ENCODE peak calls at places on chromosome 18, in six cellular contexts. One of them, this sample, is unnamed.
A peak's percentile ranks its signal among the peaks of the same experiment; 100 is the strongest.

GRCh38 chr18:6561893-6562292 is 147.2 kb upstream of the L3MBTL4 start:
- DNase-seq in activated CD8-positive, alpha-beta T cell treated with anti-CD3 and anti-CD28 coated beads for 36 hours: no peak
- DNase-seq in NCI-H774: no peak
- DNase-seq in psoas muscle: no peak
- DNase-seq in NCI-H510A treated with DMSO at 0.1 percent for 48 hours: peak; percentile 64
- DNase-seq in HEK293T: no peak
- DNase-seq in this sample: no peak

GRCh38 chr18:11976882-11977281 is 4.4 kb upstream of the IMPA2 start:
- DNase-seq in activated CD8-positive, alpha-beta T cell treated with anti-CD3 and anti-CD28 coated beads for 36 hours: no peak
- DNase-seq in NCI-H774: no peak
- DNase-seq in psoas muscle: no peak
- DNase-seq in NCI-H510A treated with DMSO at 0.1 percent for 48 hours: no peak
- DNase-seq in HEK293T: no peak
- DNase-seq in this sample: no peak

GRCh38 chr18:35497006-35497333 is 790 bp downstream of the INO80C start:
- DNase-seq in activated CD8-positive, alpha-beta T cell treated with anti-CD3 and anti-CD28 coated beads for 36 hours: peak; percentile 32
- DNase-seq in NCI-H774: peak; percentile 30
- DNase-seq in psoas muscle: no peak
- DNase-seq in NCI-H510A treated with DMSO at 0.1 percent for 48 hours: peak; percentile 96
- DNase-seq in HEK293T: no peak
- DNase-seq in this sample: no peak

GRCh38 chr18:36419913-36420531 is 122.5 kb downstream of the FHOD3 start:
- DNase-seq in activated CD8-positive, alpha-beta T cell treated with anti-CD3 and anti-CD28 coated beads for 36 hours: peak; percentile 48
- DNase-seq in NCI-H774: no peak
- DNase-seq in psoas muscle: no peak
- DNase-seq in NCI-H510A treated with DMSO at 0.1 percent for 48 hours: peak; percentile 81
- DNase-seq in HEK293T: no peak
- DNase-seq in this sample: peak; percentile 1

GRCh38 chr18:55998071-55998522 is 410.1 kb upstream of the TCF4 start:
- DNase-seq in activated CD8-positive, alpha-beta T cell treated with anti-CD3 and anti-CD28 coated beads for 36 hours: no peak
- DNase-seq in NCI-H774: no peak
- DNase-seq in psoas muscle: no peak
- DNase-seq in NCI-H510A treated with DMSO at 0.1 percent for 48 hours: no peak
- DNase-seq in HEK293T: no peak
- DNase-seq in this sample: no peak

GRCh38 chr18:48490641-48491040 is 48.2 kb upstream of the CTIF start:
- DNase-seq in activated CD8-positive, alpha-beta T cell treated with anti-CD3 and anti-CD28 coated beads for 36 hours: no peak
- DNase-seq in NCI-H774: no peak
- DNase-seq in psoas muscle: no peak
- DNase-seq in NCI-H510A treated with DMSO at 0.1 percent for 48 hours: no peak
- DNase-seq in HEK293T: no peak
- DNase-seq in this sample: no peak

GRCh38 chr18:63736856-63737255 is 34.1 kb downstream of the SERPINB11 start:
- DNase-seq in activated CD8-positive, alpha-beta T cell treated with anti-CD3 and anti-CD28 coated beads for 36 hours: no peak
- DNase-seq in NCI-H774: no peak
- DNase-seq in psoas muscle: no peak
- DNase-seq in NCI-H510A treated with DMSO at 0.1 percent for 48 hours: no peak
- DNase-seq in HEK293T: no peak
- DNase-seq in this sample: no peak

GRCh38 chr18:61998957-61999356 is 106.2 kb upstream of the RNF152 start:
- DNase-seq in activated CD8-positive, alpha-beta T cell treated with anti-CD3 and anti-CD28 coated beads for 36 hours: no peak
- DNase-seq in NCI-H774: no peak
- DNase-seq in psoas muscle: no peak
- DNase-seq in NCI-H510A treated with DMSO at 0.1 percent for 48 hours: no peak
- DNase-seq in HEK293T: no peak
- DNase-seq in this sample: no peak

GRCh38 chr18:48833701-48834394 is 116.9 kb downstream of the SMAD7 start:
- DNase-seq in activated CD8-positive, alpha-beta T cell treated with anti-CD3 and anti-CD28 coated beads for 36 hours: peak; percentile 84
- DNase-seq in NCI-H774: no peak
- DNase-seq in psoas muscle: peak; percentile 38
- DNase-seq in NCI-H510A treated with DMSO at 0.1 percent for 48 hours: no peak
- DNase-seq in HEK293T: no peak
- DNase-seq in this sample: peak; percentile 81

GRCh38 chr18:63470751-63471150 is 6.0 kb upstream of the SERPINB5 start:
- DNase-seq in activated CD8-positive, alpha-beta T cell treated with anti-CD3 and anti-CD28 coated beads for 36 hours: no peak
- DNase-seq in NCI-H774: no peak
- DNase-seq in psoas muscle: no peak
- DNase-seq in NCI-H510A treated with DMSO at 0.1 percent for 48 hours: no peak
- DNase-seq in HEK293T: no peak
- DNase-seq in this sample: no peak

GRCh38 chr18:28075501-28075900 is 101.4 kb downstream of the CDH2 start:
- DNase-seq in activated CD8-positive, alpha-beta T cell treated with anti-CD3 and anti-CD28 coated beads for 36 hours: no peak
- DNase-seq in NCI-H774: no peak
- DNase-seq in psoas muscle: no peak
- DNase-seq in NCI-H510A treated with DMSO at 0.1 percent for 48 hours: peak; percentile 21
- DNase-seq in HEK293T: no peak
- DNase-seq in this sample: no peak

GRCh38 chr18:58493516-58494253 is 135.2 kb downstream of the ALPK2 start:
- DNase-seq in activated CD8-positive, alpha-beta T cell treated with anti-CD3 and anti-CD28 coated beads for 36 hours: peak; percentile 82
- DNase-seq in NCI-H774: peak; percentile 61
- DNase-seq in psoas muscle: peak; percentile 80
- DNase-seq in NCI-H510A treated with DMSO at 0.1 percent for 48 hours: peak; percentile 88
- DNase-seq in HEK293T: peak; percentile 66
- DNase-seq in this sample: peak; percentile 33

GRCh38 chr18:43049021-43049420 is 66.5 kb downstream of the RIT2 start:
- DNase-seq in activated CD8-positive, alpha-beta T cell treated with anti-CD3 and anti-CD28 coated beads for 36 hours: no peak
- DNase-seq in NCI-H774: no peak
- DNase-seq in psoas muscle: no peak
- DNase-seq in NCI-H510A treated with DMSO at 0.1 percent for 48 hours: no peak
- DNase-seq in HEK293T: no peak
- DNase-seq in this sample: no peak

GRCh38 chr18:8153887-8154583 is 455.2 kb upstream of the RAB12 start:
- DNase-seq in activated CD8-positive, alpha-beta T cell treated with anti-CD3 and anti-CD28 coated beads for 36 hours: no peak
- DNase-seq in NCI-H774: no peak
- DNase-seq in psoas muscle: no peak
- DNase-seq in NCI-H510A treated with DMSO at 0.1 percent for 48 hours: no peak
- DNase-seq in HEK293T: no peak
- DNase-seq in this sample: no peak

GRCh38 chr18:58599106-58599505 is 29.8 kb downstream of the ALPK2 start:
- DNase-seq in activated CD8-positive, alpha-beta T cell treated with anti-CD3 and anti-CD28 coated beads for 36 hours: no peak
- DNase-seq in NCI-H774: no peak
- DNase-seq in psoas muscle: no peak
- DNase-seq in NCI-H510A treated with DMSO at 0.1 percent for 48 hours: no peak
- DNase-seq in HEK293T: no peak
- DNase-seq in this sample: no peak

GRCh38 chr18:8703781-8704301 is 1.5 kb upstream of the MTCL1 start:
- DNase-seq in activated CD8-positive, alpha-beta T cell treated with anti-CD3 and anti-CD28 coated beads for 36 hours: no peak
- DNase-seq in NCI-H774: no peak
- DNase-seq in psoas muscle: no peak
- DNase-seq in NCI-H510A treated with DMSO at 0.1 percent for 48 hours: no peak
- DNase-seq in HEK293T: no peak
- DNase-seq in this sample: no peak

GRCh38 chr18:56278643-56279042 is 359.7 kb downstream of the TXNL1 start:
- DNase-seq in activated CD8-positive, alpha-beta T cell treated with anti-CD3 and anti-CD28 coated beads for 36 hours: no peak
- DNase-seq in NCI-H774: no peak
- DNase-seq in psoas muscle: no peak
- DNase-seq in NCI-H510A treated with DMSO at 0.1 percent for 48 hours: no peak
- DNase-seq in HEK293T: no peak
- DNase-seq in this sample: no peak

GRCh38 chr18:23675896-23676295 is 13.2 kb upstream of the ANKRD29 start:
- DNase-seq in activated CD8-positive, alpha-beta T cell treated with anti-CD3 and anti-CD28 coated beads for 36 hours: no peak
- DNase-seq in NCI-H774: no peak
- DNase-seq in psoas muscle: no peak
- DNase-seq in NCI-H510A treated with DMSO at 0.1 percent for 48 hours: no peak
- DNase-seq in HEK293T: no peak
- DNase-seq in this sample: no peak

GRCh38 chr18:49861659-49862058 is 48.3 kb upstream of the ACAA2 start:
- DNase-seq in activated CD8-positive, alpha-beta T cell treated with anti-CD3 and anti-CD28 coated beads for 36 hours: no peak
- DNase-seq in NCI-H774: no peak
- DNase-seq in psoas muscle: no peak
- DNase-seq in NCI-H510A treated with DMSO at 0.1 percent for 48 hours: no peak
- DNase-seq in HEK293T: no peak
- DNase-seq in this sample: peak; percentile 8

GRCh38 chr18:35215026-35215425 is 25.8 kb upstream of the ZNF397 start:
- DNase-seq in activated CD8-positive, alpha-beta T cell treated with anti-CD3 and anti-CD28 coated beads for 36 hours: no peak
- DNase-seq in NCI-H774: peak; percentile 5
- DNase-seq in psoas muscle: no peak
- DNase-seq in NCI-H510A treated with DMSO at 0.1 percent for 48 hours: peak; percentile 85
- DNase-seq in HEK293T: no peak
- DNase-seq in this sample: no peak

GRCh38 chr18:59460060-59460395 is 101.0 kb upstream of the LMAN1 start:
- DNase-seq in activated CD8-positive, alpha-beta T cell treated with anti-CD3 and anti-CD28 coated beads for 36 hours: no peak
- DNase-seq in NCI-H774: no peak
- DNase-seq in psoas muscle: no peak
- DNase-seq in NCI-H510A treated with DMSO at 0.1 percent for 48 hours: no peak
- DNase-seq in HEK293T: no peak
- DNase-seq in this sample: no peak

GRCh38 chr18:9094307-9095226 is 7.9 kb upstream of the NDUFV2 start:
- DNase-seq in activated CD8-positive, alpha-beta T cell treated with anti-CD3 and anti-CD28 coated beads for 36 hours: peak; percentile 90
- DNase-seq in NCI-H774: no peak
- DNase-seq in psoas muscle: no peak
- DNase-seq in NCI-H510A treated with DMSO at 0.1 percent for 48 hours: no peak
- DNase-seq in HEK293T: no peak
- DNase-seq in this sample: no peak

GRCh38 chr18:11147962-11148654 is 1.3 kb downstream of the PIEZO2 start:
- DNase-seq in activated CD8-positive, alpha-beta T cell treated with anti-CD3 and anti-CD28 coated beads for 36 hours: no peak
- DNase-seq in NCI-H774: no peak
- DNase-seq in psoas muscle: no peak
- DNase-seq in NCI-H510A treated with DMSO at 0.1 percent for 48 hours: no peak
- DNase-seq in HEK293T: no peak
- DNase-seq in this sample: no peak

GRCh38 chr18:56374005-56374655 is 264.3 kb downstream of the TXNL1 start:
- DNase-seq in activated CD8-positive, alpha-beta T cell treated with anti-CD3 and anti-CD28 coated beads for 36 hours: no peak
- DNase-seq in NCI-H774: no peak
- DNase-seq in psoas muscle: no peak
- DNase-seq in NCI-H510A treated with DMSO at 0.1 percent for 48 hours: no peak
- DNase-seq in HEK293T: no peak
- DNase-seq in this sample: no peak

GRCh38 chr18:72208920-72209676 is 335.0 kb downstream of the CBLN2 start:
- DNase-seq in activated CD8-positive, alpha-beta T cell treated with anti-CD3 and anti-CD28 coated beads for 36 hours: no peak
- DNase-seq in NCI-H774: no peak
- DNase-seq in psoas muscle: no peak
- DNase-seq in NCI-H510A treated with DMSO at 0.1 percent for 48 hours: peak; percentile 36
- DNase-seq in HEK293T: no peak
- DNase-seq in this sample: no peak

GRCh38 chr18:62449490-62450104 is 73.2 kb upstream of the ZCCHC2 start:
- DNase-seq in activated CD8-positive, alpha-beta T cell treated with anti-CD3 and anti-CD28 coated beads for 36 hours: no peak
- DNase-seq in NCI-H774: no peak
- DNase-seq in psoas muscle: no peak
- DNase-seq in NCI-H510A treated with DMSO at 0.1 percent for 48 hours: no peak
- DNase-seq in HEK293T: no peak
- DNase-seq in this sample: no peak

GRCh38 chr18:10449396-10449795 is 5.0 kb upstream of the APCDD1 start:
- DNase-seq in activated CD8-positive, alpha-beta T cell treated with anti-CD3 and anti-CD28 coated beads for 36 hours: no peak
- DNase-seq in NCI-H774: no peak
- DNase-seq in psoas muscle: no peak
- DNase-seq in NCI-H510A treated with DMSO at 0.1 percent for 48 hours: no peak
- DNase-seq in HEK293T: no peak
- DNase-seq in this sample: no peak

GRCh38 chr18:45828917-45829811 is 3.7 kb downstream of the SIGLEC15 start:
- DNase-seq in activated CD8-positive, alpha-beta T cell treated with anti-CD3 and anti-CD28 coated beads for 36 hours: no peak
- DNase-seq in NCI-H774: no peak
- DNase-seq in psoas muscle: no peak
- DNase-seq in NCI-H510A treated with DMSO at 0.1 percent for 48 hours: no peak
- DNase-seq in HEK293T: no peak
- DNase-seq in this sample: no peak

GRCh38 chr18:63953811-63954210 is 4.7 kb downstream of the HMSD start:
- DNase-seq in activated CD8-positive, alpha-beta T cell treated with anti-CD3 and anti-CD28 coated beads for 36 hours: no peak
- DNase-seq in NCI-H774: no peak
- DNase-seq in psoas muscle: no peak
- DNase-seq in NCI-H510A treated with DMSO at 0.1 percent for 48 hours: no peak
- DNase-seq in HEK293T: no peak
- DNase-seq in this sample: no peak

GRCh38 chr18:76384861-76385680 is 110.0 kb downstream of the ZNF516 start:
- DNase-seq in activated CD8-positive, alpha-beta T cell treated with anti-CD3 and anti-CD28 coated beads for 36 hours: no peak
- DNase-seq in NCI-H774: no peak
- DNase-seq in psoas muscle: no peak
- DNase-seq in NCI-H510A treated with DMSO at 0.1 percent for 48 hours: no peak
- DNase-seq in HEK293T: no peak
- DNase-seq in this sample: no peak

GRCh38 chr18:73594749-73595148 is 552.9 kb downstream of the FBXO15 start:
- DNase-seq in activated CD8-positive, alpha-beta T cell treated with anti-CD3 and anti-CD28 coated beads for 36 hours: no peak
- DNase-seq in NCI-H774: no peak
- DNase-seq in psoas muscle: no peak
- DNase-seq in NCI-H510A treated with DMSO at 0.1 percent for 48 hours: no peak
- DNase-seq in HEK293T: no peak
- DNase-seq in this sample: no peak

GRCh38 chr18:74546007-74546406 is 11.7 kb downstream of the CNDP1 start:
- DNase-seq in activated CD8-positive, alpha-beta T cell treated with anti-CD3 and anti-CD28 coated beads for 36 hours: no peak
- DNase-seq in NCI-H774: no peak
- DNase-seq in psoas muscle: no peak
- DNase-seq in NCI-H510A treated with DMSO at 0.1 percent for 48 hours: no peak
- DNase-seq in HEK293T: no peak
- DNase-seq in this sample: no peak

GRCh38 chr18:52617931-52618330 is 277.9 kb downstream of the DCC start:
- DNase-seq in activated CD8-positive, alpha-beta T cell treated with anti-CD3 and anti-CD28 coated beads for 36 hours: no peak
- DNase-seq in NCI-H774: no peak
- DNase-seq in psoas muscle: no peak
- DNase-seq in NCI-H510A treated with DMSO at 0.1 percent for 48 hours: no peak
- DNase-seq in HEK293T: no peak
- DNase-seq in this sample: no peak

GRCh38 chr18:55452123-55452611 is 135.8 kb downstream of the TCF4 start:
- DNase-seq in activated CD8-positive, alpha-beta T cell treated with anti-CD3 and anti-CD28 coated beads for 36 hours: no peak
- DNase-seq in NCI-H774: no peak
- DNase-seq in psoas muscle: no peak
- DNase-seq in NCI-H510A treated with DMSO at 0.1 percent for 48 hours: no peak
- DNase-seq in HEK293T: no peak
- DNase-seq in this sample: no peak

This sample was measured in OCI-LY7.